ENCODE peak calls at places on chromosomes 13 and 19, in four cellular contexts. One of them, this sample, is unnamed.
A peak's percentile ranks its signal among the peaks of the same experiment; 100 is the strongest.

GRCh38 chr13:43448605-43449004 is 338.2 kb downstream of the ENOX1 start:
- DNase-seq in vagina: no peak
- DNase-seq in A549: no peak
- DNase-seq in ELR: no peak
- DNase-seq in this sample: no peak

GRCh38 chr19:8688930-8689329 is 9.7 kb downstream of the ACTL9 start:
- DNase-seq in A549: no peak
- DNase-seq in vagina: no peak
- DNase-seq in ELR: no peak
- DNase-seq in this sample: no peak

GRCh38 chr19:9848060-9848459 is 12.9 kb downstream of the PIN1 start:
- DNase-seq in ELR: peak; percentile 32
- DNase-seq in vagina: no peak
- DNase-seq in A549: no peak
- DNase-seq in this sample: peak; percentile 27

GRCh38 chr19:7194566-7194965 is 99.6 kb downstream of the INSR start:
- DNase-seq in A549: no peak
- DNase-seq in vagina: no peak
- DNase-seq in ELR: no peak
- DNase-seq in this sample: no peak

GRCh38 chr13:24502567-24503375 is 9.8 kb downstream of the PARP4 start:
- DNase-seq in vagina: no peak
- DNase-seq in A549: peak; percentile 58
- DNase-seq in ELR: peak; percentile 83
- DNase-seq in this sample: peak; percentile 41

GRCh38 chr19:7994114-7994513 is 11.3 kb downstream of the ELAVL1 start:
- DNase-seq in vagina: no peak
- DNase-seq in ELR: no peak
- DNase-seq in A549: no peak
- DNase-seq in this sample: no peak

GRCh38 chr13:49530452-49530851 is 34.7 kb downstream of the PHF11 start:
- DNase-seq in ELR: no peak
- DNase-seq in A549: no peak
- DNase-seq in vagina: no peak
- DNase-seq in this sample: no peak

GRCh38 chr13:25203256-25203794 is 31.2 kb upstream of the AMER2 start:
- DNase-seq in vagina: no peak
- DNase-seq in A549: no peak
- DNase-seq in ELR: no peak
- DNase-seq in this sample: no peak

GRCh38 chr13:35851238-35851814 is 279.9 kb downstream of the DCLK1 start:
- DNase-seq in ELR: no peak
- DNase-seq in vagina: no peak
- DNase-seq in A549: no peak
- DNase-seq in this sample: no peak

GRCh38 chr19:2867025-2867991 is at the start of gene ZNF556:
- DNase-seq in A549: peak; percentile 19
- DNase-seq in ELR: no peak
- DNase-seq in vagina: no peak
- DNase-seq in this sample: peak; percentile 98

GRCh38 chr19:18321729-18322091 is 1.2 kb downstream of the LSM4 start:
- DNase-seq in vagina: no peak
- DNase-seq in ELR: no peak
- DNase-seq in A549: no peak
- DNase-seq in this sample: no peak

GRCh38 chr19:14114854-14115253 is 2.7 kb downstream of the PRKACA start:
- DNase-seq in A549: peak; percentile 60
- DNase-seq in vagina: no peak
- DNase-seq in ELR: peak; percentile 39
- DNase-seq in this sample: peak; percentile 53

GRCh38 chr19:55540619-55541018 is 3.7 kb upstream of the SBK2 start:
- DNase-seq in ELR: no peak
- DNase-seq in vagina: no peak
- DNase-seq in A549: no peak
- DNase-seq in this sample: peak; percentile 70

GRCh38 chr13:43769552-43769951 is 17.2 kb downstream of the ENOX1 start:
- DNase-seq in A549: no peak
- DNase-seq in ELR: no peak
- DNase-seq in vagina: no peak
- DNase-seq in this sample: peak; percentile 4

GRCh38 chr13:113404723-113405471 is 41.0 kb upstream of the GRTP1 start:
- DNase-seq in ELR: no peak
- DNase-seq in A549: no peak
- DNase-seq in vagina: no peak
- DNase-seq in this sample: no peak

GRCh38 chr13:106117035-106117434 is 418.4 kb downstream of the EFNB2 start:
- DNase-seq in vagina: no peak
- DNase-seq in ELR: peak; percentile 40
- DNase-seq in A549: no peak
- DNase-seq in this sample: no peak

GRCh38 chr19:18203408-18203862 is 407 bp downstream of the RAB3A start:
- DNase-seq in A549: no peak
- DNase-seq in ELR: peak; percentile 21
- DNase-seq in vagina: no peak
- DNase-seq in this sample: peak; percentile 65

GRCh38 chr19:38384209-38385027 is 3.4 kb downstream of the GGN start:
- DNase-seq in vagina: no peak
- DNase-seq in A549: peak; percentile 75
- DNase-seq in ELR: peak; percentile 52
- DNase-seq in this sample: peak; percentile 62

GRCh38 chr19:53958168-53958571 is 4.6 kb upstream of the CACNG8 start:
- DNase-seq in ELR: no peak
- DNase-seq in vagina: no peak
- DNase-seq in A549: no peak
- DNase-seq in this sample: peak; percentile 21

GRCh38 chr13:109162248-109163051 is 533.0 kb downstream of the MYO16 start:
- DNase-seq in vagina: no peak
- DNase-seq in ELR: no peak
- DNase-seq in A549: no peak
- DNase-seq in this sample: peak; percentile 16

GRCh38 chr13:49655906-49656305 is 27.6 kb downstream of the ARL11 start:
- DNase-seq in ELR: peak; percentile 65
- DNase-seq in A549: no peak
- DNase-seq in vagina: no peak
- DNase-seq in this sample: no peak

GRCh38 chr19:58394821-58395219 is 636 bp upstream of the RNF225 start:
- DNase-seq in A549: peak; percentile 46
- DNase-seq in vagina: no peak
- DNase-seq in ELR: no peak
- DNase-seq in this sample: no peak

GRCh38 chr19:8477889-8478288 is 24.6 kb downstream of the PRAM1 start:
- DNase-seq in ELR: no peak
- DNase-seq in A549: no peak
- DNase-seq in vagina: no peak
- DNase-seq in this sample: no peak

GRCh38 chr19:45468159-45468651 is 409 bp downstream of the FOSB start:
- DNase-seq in ELR: peak; percentile 49
- DNase-seq in vagina: no peak
- DNase-seq in A549: no peak
- DNase-seq in this sample: peak; percentile 71

This sample was measured in DMS53.